ENCODE peak calls at places on chromosomes 2 and 18, in five cellular contexts. H is keratinocyte, M is brain microvascular endothelial cell, Q is neural progenitor cell, W is AG04450. L is an unnamed sample.
A peak's percentile ranks its signal among the peaks of the same experiment; 100 is the strongest.

GRCh38 chr2:176931588-176932563 is 280.7 kb upstream of the HNRNPA3 start:
- DNase-seq in M (no peak), W (no peak), H (no peak), Q (no peak), L (peak; percentile 7)

GRCh38 chr2:160194351-160194750 is 5.7 kb downstream of the ITGB6 start:
- DNase-seq in H (no peak), Q (no peak), W (no peak), M (no peak), L (no peak)

GRCh38 chr2:74772071-74772470 is 61.9 kb upstream of the HK2 start:
- DNase-seq in Q (no peak), W (no peak), M (no peak), H (no peak), L (no peak)

GRCh38 chr18:23135679-23136325 is 517 bp downstream of the CABLES1 start:
- DNase-seq in H (no peak), Q (peak; percentile 82), W (no peak), M (no peak), L (no peak)

GRCh38 chr2:191636235-191636543 is 41.7 kb upstream of the NABP1 start:
- DNase-seq in W (peak; percentile 74), Q (no peak), H (no peak), M (peak; percentile 81), L (no peak)

GRCh38 chr2:119678021-119678656 is 862 bp upstream of the TMEM177 start:
- DNase-seq in W (no peak), H (no peak), Q (no peak), M (no peak), L (no peak)

GRCh38 chr18:37516361-37516853 is 49.2 kb downstream of the CELF4 start:
- DNase-seq in M (no peak), W (no peak), Q (no peak), H (no peak), L (no peak)

GRCh38 chr18:23398401-23398800 is 54.7 kb upstream of the RIOK3 start:
- DNase-seq in W (no peak), H (no peak), Q (no peak), M (peak; percentile 31), L (no peak)

GRCh38 chr2:130854301-130854700 is 17.6 kb downstream of the ARHGEF4 start:
- DNase-seq in H (no peak), M (no peak), W (no peak), Q (no peak), L (no peak)

GRCh38 chr18:58669731-58670379 is 1.4 kb upstream of the MALT1 start:
- DNase-seq in H (peak; percentile 66), Q (no peak), M (peak; percentile 20), W (no peak), L (no peak)

GRCh38 chr18:24262097-24262496 is 123.2 kb downstream of the CABYR start:
- DNase-seq in H (no peak), W (peak; percentile 38), M (no peak), Q (no peak), L (no peak)

GRCh38 chr2:174718591-174718990 is 45.7 kb downstream of the CHRNA1 start:
- DNase-seq in M (no peak), Q (no peak), W (no peak), H (no peak), L (no peak)

GRCh38 chr2:46601328-46601963 is 122.1 kb downstream of the TMEM247 start:
- DNase-seq in W (no peak), H (no peak), M (no peak), Q (no peak), L (no peak)
- TF ChIP-seq CTCF in W (peak; percentile 55), H (no peak), M (peak; percentile 45), Q (peak; percentile 45), L (peak; percentile 41)

GRCh38 chr2:16050261-16051045 is 110.1 kb downstream of the MYCN start:
- DNase-seq in W (no peak), M (no peak), Q (no peak), H (no peak), L (no peak)
- TF ChIP-seq CTCF in W (no peak), M (no peak), Q (no peak), H (no peak), L (no peak)

DNA sequence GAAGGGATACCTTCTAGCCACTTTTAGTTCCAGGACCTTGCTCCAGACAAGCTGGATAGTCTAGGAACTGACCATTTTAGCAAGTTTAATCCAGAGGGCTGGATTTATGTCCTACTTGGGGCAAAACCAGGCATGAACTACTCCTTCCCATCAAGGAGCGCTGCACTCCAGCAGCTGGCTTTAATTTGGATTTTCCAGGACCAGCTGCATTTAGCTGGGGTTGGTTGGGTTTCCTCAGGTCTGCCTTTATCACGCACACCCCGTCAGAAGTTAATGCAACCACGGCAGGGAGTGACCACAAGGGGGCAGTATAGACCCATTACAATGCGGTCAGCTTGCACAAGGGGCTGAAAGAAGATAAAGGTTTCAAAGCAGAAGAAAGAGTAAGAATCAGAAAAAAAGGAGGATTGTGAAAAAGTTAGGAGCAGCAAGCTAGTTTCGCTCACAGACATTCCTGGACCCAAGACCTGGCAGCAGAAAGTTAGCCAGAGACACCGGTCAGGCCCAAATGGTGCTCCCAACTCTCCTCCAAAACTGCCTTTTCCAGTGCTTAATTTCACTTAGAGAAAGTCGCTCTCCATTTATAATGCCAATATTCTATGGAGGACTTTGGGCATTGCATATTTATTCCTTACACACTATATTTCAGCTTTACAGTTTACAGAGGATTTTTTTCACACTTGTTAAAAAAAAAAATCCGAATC is 40.1 kb downstream of the SLC4A1AP start:
- DNase-seq in M (peak; percentile 88), Q (peak; percentile 88), W (peak; percentile 94), H (peak; percentile 49), L (peak; percentile 95)
- TF ChIP-seq CTCF in M (peak; percentile 91), Q (peak; percentile 99), W (peak; percentile 90), H (peak; percentile 89), L (peak; percentile 84)

GRCh38 chr18:77711096-77711495 is 461.4 kb downstream of the GALR1 start:
- DNase-seq in M (no peak), W (no peak), Q (peak; percentile 18), H (no peak), L (no peak)

GRCh38 chr18:77714716-77715115 is 465.1 kb downstream of the GALR1 start:
- DNase-seq in H (no peak), M (no peak), W (no peak), Q (no peak), L (no peak)

DNA sequence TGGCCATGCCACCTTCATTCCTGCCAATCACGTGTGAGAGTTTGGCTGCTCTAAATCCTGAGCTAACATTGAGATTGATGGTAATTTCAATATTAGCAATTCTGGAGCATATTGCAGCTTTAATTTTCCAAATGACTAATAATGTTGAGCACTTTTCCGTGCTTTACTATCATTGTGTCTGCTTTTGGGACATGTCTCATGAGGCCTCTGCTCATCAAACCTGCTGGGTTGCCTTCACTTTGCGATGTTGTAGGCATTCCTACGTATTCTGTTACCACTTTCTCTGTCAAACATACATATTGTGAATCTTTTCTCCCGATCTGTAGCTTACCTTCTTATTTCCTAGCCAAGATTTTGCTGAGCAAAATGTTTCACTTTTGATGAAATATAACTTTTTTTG is 466.6 kb downstream of the GALR1 start:
- DNase-seq in M (no peak), Q (no peak), W (no peak), H (no peak), L (no peak)
- TF ChIP-seq CTCF in M (no peak), Q (no peak), W (no peak), H (no peak), L (no peak)

DNA sequence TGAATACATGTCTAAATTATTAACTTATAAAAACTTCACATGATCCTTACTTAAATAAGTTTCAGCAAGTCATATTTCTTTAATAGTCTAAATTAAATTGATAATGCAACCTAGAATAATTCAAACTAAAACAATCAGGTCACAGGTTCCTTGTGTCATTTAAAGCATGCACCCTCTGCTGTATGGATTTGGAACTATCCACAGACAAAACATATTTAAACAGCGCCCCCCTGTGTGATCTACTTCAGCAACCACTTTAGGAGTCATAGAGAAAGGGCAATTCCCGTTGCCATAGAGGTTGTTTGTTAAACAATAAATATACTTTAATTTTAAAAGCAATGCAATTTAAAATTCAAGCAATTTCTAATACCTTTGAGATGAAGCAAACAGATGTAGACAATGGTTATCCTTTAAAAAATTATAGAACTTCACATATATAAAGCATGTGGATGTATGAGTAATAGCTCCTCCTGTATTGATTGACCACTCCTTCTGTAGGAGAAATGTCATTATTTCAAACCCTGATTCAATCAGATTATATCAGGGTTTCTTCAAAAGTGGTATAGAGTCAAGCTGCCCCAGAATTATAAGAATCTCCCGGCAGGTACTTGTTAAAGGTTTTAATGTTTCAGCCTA is 21.2 kb downstream of the GRB14 start:
- DNase-seq in M (peak; percentile 87), W (no peak), H (peak; percentile 32), Q (peak; percentile 84), L (peak; percentile 38)
- TF ChIP-seq CTCF in M (peak; percentile 89), W (peak; percentile 73), H (peak; percentile 70), Q (peak; percentile 96), L (peak; percentile 70)

GRCh38 chr2:197969391-197969893 is 165.0 kb downstream of the PLCL1 start:
- DNase-seq in H (no peak), Q (no peak), M (peak; percentile 38), W (peak; percentile 13), L (peak; percentile 15)

GRCh38 chr2:197972587-197972986 is 168.2 kb downstream of the PLCL1 start:
- DNase-seq in Q (no peak), H (no peak), W (no peak), M (no peak), L (no peak)

GRCh38 chr2:197973772-197974171 is 169.4 kb downstream of the PLCL1 start:
- DNase-seq in M (no peak), Q (no peak), H (no peak), W (no peak), L (no peak)

GRCh38 chr2:197975956-197976519 is 171.6 kb downstream of the PLCL1 start:
- DNase-seq in W (no peak), M (no peak), Q (no peak), H (no peak), L (no peak)

DNA sequence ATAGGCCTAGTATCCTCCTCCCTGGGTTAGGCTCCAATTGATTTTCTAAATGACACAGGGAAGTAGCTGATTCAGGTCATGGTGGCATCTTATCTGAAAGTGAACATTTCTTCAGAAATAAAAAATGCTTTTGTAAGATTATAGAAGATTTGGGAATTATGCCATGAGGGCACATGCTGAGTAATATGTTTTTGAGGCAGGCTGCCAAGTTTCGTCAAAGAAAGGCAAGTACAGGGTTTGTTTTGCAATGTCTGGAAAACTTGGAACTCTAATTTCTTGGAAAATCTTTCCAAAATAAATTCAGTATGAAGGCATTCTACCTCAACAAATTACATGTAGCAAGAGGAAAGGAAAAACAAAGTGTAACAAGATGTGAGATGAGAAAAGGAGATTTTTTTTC is 167.6 kb downstream of the PLCL1 start:
- DNase-seq in M (peak; percentile 58), Q (no peak), W (peak; percentile 48), H (no peak), L (peak; percentile 76)
- TF ChIP-seq CTCF in M (no peak), Q (no peak), W (no peak), H (no peak), L (no peak)